ENCODE peak calls at places on chromosomes 16 and 17, in ten cellular contexts. One of them, this sample, is unnamed.

GRCh38 chr16:49424961-49425360 is 51.4 kb downstream of the C16orf78 start:
- DNase-seq in left ventricle myocardium inferior: no peak
- DNase-seq in RWPE2: peak; percentile 9
- DNase-seq in cardiac muscle cell: no peak
- DNase-seq in neural progenitor cell: no peak
- DNase-seq in colonic mucosa: no peak
- DNase-seq in fibroblast of lung: no peak
- DNase-seq in endothelial cell of umbilical vein: no peak
- DNase-seq in IMR-90: no peak
- DNase-seq in neuronal stem cell: no peak
- DNase-seq in this sample: no peak

GRCh38 chr16:86457621-86458456 is 52.5 kb upstream of the FOXF1 start:
- DNase-seq in fibroblast of lung: peak; percentile 95
- DNase-seq in neuronal stem cell: no peak
- DNase-seq in endothelial cell of umbilical vein: no peak
- DNase-seq in IMR-90: peak; percentile 99
- DNase-seq in RWPE2: no peak
- DNase-seq in left ventricle myocardium inferior: no peak
- DNase-seq in colonic mucosa: no peak
- DNase-seq in cardiac muscle cell: peak; percentile 18
- DNase-seq in neural progenitor cell: no peak
- DNase-seq in this sample: peak; percentile 99

GRCh38 chr17:69819316-69820087 is 255.5 kb upstream of the KCNJ16 start:
- DNase-seq in cardiac muscle cell: peak; percentile 11
- DNase-seq in RWPE2: no peak
- DNase-seq in left ventricle myocardium inferior: no peak
- DNase-seq in IMR-90: peak; percentile 67
- DNase-seq in endothelial cell of umbilical vein: no peak
- DNase-seq in fibroblast of lung: peak; percentile 82
- DNase-seq in colonic mucosa: no peak
- DNase-seq in neural progenitor cell: no peak
- DNase-seq in neuronal stem cell: no peak
- DNase-seq in this sample: peak; percentile 26

GRCh38 chr17:65677932-65678331 is 116.5 kb upstream of the AXIN2 start:
- DNase-seq in endothelial cell of umbilical vein: no peak
- DNase-seq in RWPE2: no peak
- DNase-seq in neuronal stem cell: no peak
- DNase-seq in cardiac muscle cell: no peak
- DNase-seq in left ventricle myocardium inferior: no peak
- DNase-seq in IMR-90: peak; percentile 29
- DNase-seq in colonic mucosa: no peak
- DNase-seq in fibroblast of lung: peak; percentile 59
- DNase-seq in neural progenitor cell: no peak
- DNase-seq in this sample: no peak

GRCh38 chr16:68351991-68352431 is 41.2 kb downstream of the PRMT7 start:
- DNase-seq in RWPE2: no peak
- DNase-seq in neural progenitor cell: no peak
- DNase-seq in neuronal stem cell: no peak
- DNase-seq in endothelial cell of umbilical vein: no peak
- DNase-seq in fibroblast of lung: no peak
- DNase-seq in cardiac muscle cell: no peak
- DNase-seq in IMR-90: no peak
- DNase-seq in colonic mucosa: peak; percentile 89
- DNase-seq in left ventricle myocardium inferior: no peak
- DNase-seq in this sample: no peak

GRCh38 chr17:79620207-79621038 is 9.6 kb upstream of the RBFOX3 start:
- DNase-seq in endothelial cell of umbilical vein: no peak
- DNase-seq in left ventricle myocardium inferior: peak; percentile 4
- DNase-seq in fibroblast of lung: no peak
- DNase-seq in neural progenitor cell: no peak
- DNase-seq in cardiac muscle cell: no peak
- DNase-seq in IMR-90: no peak
- DNase-seq in neuronal stem cell: no peak
- DNase-seq in RWPE2: peak; percentile 26
- DNase-seq in colonic mucosa: no peak
- DNase-seq in this sample: no peak

GRCh38 chr16:85534536-85535351 is 78.4 kb upstream of the GSE1 start:
- DNase-seq in endothelial cell of umbilical vein: no peak
- DNase-seq in left ventricle myocardium inferior: no peak
- DNase-seq in fibroblast of lung: no peak
- DNase-seq in neural progenitor cell: no peak
- DNase-seq in cardiac muscle cell: no peak
- DNase-seq in IMR-90: no peak
- DNase-seq in neuronal stem cell: no peak
- DNase-seq in RWPE2: no peak
- DNase-seq in colonic mucosa: no peak
- DNase-seq in this sample: no peak

GRCh38 chr17:29123111-29123510 is 57.1 kb downstream of the MYO18A start:
- DNase-seq in neuronal stem cell: no peak
- DNase-seq in cardiac muscle cell: no peak
- DNase-seq in colonic mucosa: no peak
- DNase-seq in IMR-90: no peak
- DNase-seq in left ventricle myocardium inferior: no peak
- DNase-seq in endothelial cell of umbilical vein: no peak
- DNase-seq in RWPE2: no peak
- DNase-seq in fibroblast of lung: no peak
- DNase-seq in neural progenitor cell: no peak
- DNase-seq in this sample: no peak

GRCh38 chr17:6704472-6705052 is 8.6 kb downstream of the SLC13A5 start:
- DNase-seq in fibroblast of lung: no peak
- DNase-seq in colonic mucosa: no peak
- DNase-seq in neuronal stem cell: no peak
- DNase-seq in left ventricle myocardium inferior: no peak
- DNase-seq in RWPE2: no peak
- DNase-seq in endothelial cell of umbilical vein: no peak
- DNase-seq in cardiac muscle cell: no peak
- DNase-seq in IMR-90: no peak
- DNase-seq in neural progenitor cell: no peak
- DNase-seq in this sample: no peak

GRCh38 chr17:80364091-80364691 is 50.8 kb upstream of the ENDOV start:
- DNase-seq in left ventricle myocardium inferior: no peak
- DNase-seq in RWPE2: peak; percentile 66
- DNase-seq in neural progenitor cell: peak; percentile 63
- DNase-seq in IMR-90: no peak
- DNase-seq in neuronal stem cell: peak; percentile 18
- DNase-seq in fibroblast of lung: no peak
- DNase-seq in endothelial cell of umbilical vein: no peak
- DNase-seq in cardiac muscle cell: peak; percentile 11
- DNase-seq in colonic mucosa: no peak
- DNase-seq in this sample: no peak

GRCh38 chr16:68902376-68903345 is 59.3 kb downstream of the TANGO6 start:
- DNase-seq in endothelial cell of umbilical vein: peak; percentile 77
- DNase-seq in neuronal stem cell: peak; percentile 55
- DNase-seq in left ventricle myocardium inferior: no peak
- DNase-seq in colonic mucosa: peak; percentile 70
- DNase-seq in cardiac muscle cell: peak; percentile 68
- DNase-seq in neural progenitor cell: peak; percentile 75
- DNase-seq in fibroblast of lung: peak; percentile 40
- DNase-seq in RWPE2: no peak
- DNase-seq in IMR-90: peak; percentile 63
- DNase-seq in this sample: no peak

GRCh38 chr16:48133455-48134226 is 22.2 kb downstream of the ABCC12 start:
- DNase-seq in IMR-90: no peak
- DNase-seq in cardiac muscle cell: no peak
- DNase-seq in endothelial cell of umbilical vein: no peak
- DNase-seq in colonic mucosa: no peak
- DNase-seq in left ventricle myocardium inferior: no peak
- DNase-seq in neural progenitor cell: no peak
- DNase-seq in fibroblast of lung: no peak
- DNase-seq in RWPE2: no peak
- DNase-seq in neuronal stem cell: no peak
- DNase-seq in this sample: no peak

GRCh38 chr17:920190-920589 is 59.4 kb downstream of the NXN start:
- DNase-seq in colonic mucosa: no peak
- DNase-seq in left ventricle myocardium inferior: no peak
- DNase-seq in neural progenitor cell: no peak
- DNase-seq in IMR-90: no peak
- DNase-seq in cardiac muscle cell: no peak
- DNase-seq in RWPE2: no peak
- DNase-seq in fibroblast of lung: no peak
- DNase-seq in neuronal stem cell: no peak
- DNase-seq in endothelial cell of umbilical vein: no peak
- DNase-seq in this sample: no peak
- H3K9me3 ChIP-seq in colonic mucosa: no peaks in the 10 kb centered on the region
- H3K9me3 ChIP-seq in left ventricle myocardium inferior: no peaks in the 10 kb centered on the region
- H3K9me3 ChIP-seq in neural progenitor cell: no peaks in the 10 kb centered on the region
- H3K9me3 ChIP-seq in IMR-90: no peaks in the 10 kb centered on the region
- H3K9me3 ChIP-seq in cardiac muscle cell: no peaks in the 10 kb centered on the region
- H3K9me3 ChIP-seq in RWPE2: no peaks in the 10 kb centered on the region
- H3K9me3 ChIP-seq in fibroblast of lung: no peaks in the 10 kb centered on the region
- H3K9me3 ChIP-seq in neuronal stem cell: peaks cover 50% of the 10 kb centered on the region
- H3K9me3 ChIP-seq in endothelial cell of umbilical vein: no peaks in the 10 kb centered on the region
- H3K9me3 ChIP-seq in this sample: no peaks in the 10 kb centered on the region

DNA sequence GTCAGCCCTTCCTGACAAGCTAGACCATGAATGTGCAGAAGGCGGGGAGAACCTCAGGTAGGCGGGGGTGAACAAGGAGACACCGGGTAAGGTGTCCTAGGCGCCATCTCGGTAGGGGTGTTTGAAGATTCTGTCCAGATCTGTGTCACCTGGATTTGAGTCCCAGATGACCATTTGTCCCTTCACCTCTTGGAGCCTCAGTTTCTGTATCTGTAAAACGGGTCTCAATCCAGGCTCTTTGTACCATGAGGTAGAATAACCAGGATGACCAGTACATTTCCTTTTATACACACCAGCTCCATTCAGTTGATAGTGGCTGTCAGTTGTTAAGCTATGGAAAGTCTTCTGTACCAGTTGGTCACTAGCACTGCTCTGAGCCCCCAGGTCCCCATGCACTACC is 86.7 kb downstream of the ABCC6 start:
- DNase-seq in cardiac muscle cell: no peak
- DNase-seq in colonic mucosa: no peak
- DNase-seq in IMR-90: no peak
- DNase-seq in fibroblast of lung: no peak
- DNase-seq in neural progenitor cell: no peak
- DNase-seq in endothelial cell of umbilical vein: no peak
- DNase-seq in neuronal stem cell: no peak
- DNase-seq in left ventricle myocardium inferior: no peak
- DNase-seq in RWPE2: no peak
- DNase-seq in this sample: no peak
- H3K36me3 ChIP-seq in cardiac muscle cell: peaks cover 13% of the 10 kb centered on the region
- H3K36me3 ChIP-seq in colonic mucosa: peaks cover 6% of the 10 kb centered on the region
- H3K36me3 ChIP-seq in IMR-90: peaks cover 91% of the 10 kb centered on the region
- H3K36me3 ChIP-seq in fibroblast of lung: peaks cover 41% of the 10 kb centered on the region
- H3K36me3 ChIP-seq in neural progenitor cell: no peaks in the 10 kb centered on the region
- H3K36me3 ChIP-seq in endothelial cell of umbilical vein: peaks cover 48% of the 10 kb centered on the region
- H3K36me3 ChIP-seq in neuronal stem cell: peaks cover 15% of the 10 kb centered on the region
- H3K36me3 ChIP-seq in left ventricle myocardium inferior: peaks cover 97% of the 10 kb centered on the region
- H3K36me3 ChIP-seq in RWPE2: peaks cover 85% of the 10 kb centered on the region
- H3K36me3 ChIP-seq in this sample: peaks cover 89% of the 10 kb centered on the region

GRCh38 chr17:21817791-21818364 is 125.6 kb downstream of the KCNJ18 start:
- DNase-seq in endothelial cell of umbilical vein: no peak
- DNase-seq in neuronal stem cell: no peak
- DNase-seq in cardiac muscle cell: no peak
- DNase-seq in colonic mucosa: no peak
- DNase-seq in RWPE2: no peak
- DNase-seq in neural progenitor cell: no peak
- DNase-seq in left ventricle myocardium inferior: no peak
- DNase-seq in fibroblast of lung: no peak
- DNase-seq in IMR-90: no peak
- DNase-seq in this sample: no peak
- H3K9me3 ChIP-seq in endothelial cell of umbilical vein: peaks cover 11% of the 10 kb centered on the region
- H3K9me3 ChIP-seq in neuronal stem cell: no peaks in the 10 kb centered on the region
- H3K9me3 ChIP-seq in cardiac muscle cell: peaks cover 12% of the 10 kb centered on the region
- H3K9me3 ChIP-seq in colonic mucosa: no peaks in the 10 kb centered on the region
- H3K9me3 ChIP-seq in RWPE2: peaks cover 8% of the 10 kb centered on the region
- H3K9me3 ChIP-seq in neural progenitor cell: peaks cover 76% of the 10 kb centered on the region
- H3K9me3 ChIP-seq in left ventricle myocardium inferior: peaks cover 4% of the 10 kb centered on the region
- H3K9me3 ChIP-seq in fibroblast of lung: no peaks in the 10 kb centered on the region
- H3K9me3 ChIP-seq in IMR-90: peaks cover 28% of the 10 kb centered on the region
- H3K9me3 ChIP-seq in this sample: no peaks in the 10 kb centered on the region

DNA sequence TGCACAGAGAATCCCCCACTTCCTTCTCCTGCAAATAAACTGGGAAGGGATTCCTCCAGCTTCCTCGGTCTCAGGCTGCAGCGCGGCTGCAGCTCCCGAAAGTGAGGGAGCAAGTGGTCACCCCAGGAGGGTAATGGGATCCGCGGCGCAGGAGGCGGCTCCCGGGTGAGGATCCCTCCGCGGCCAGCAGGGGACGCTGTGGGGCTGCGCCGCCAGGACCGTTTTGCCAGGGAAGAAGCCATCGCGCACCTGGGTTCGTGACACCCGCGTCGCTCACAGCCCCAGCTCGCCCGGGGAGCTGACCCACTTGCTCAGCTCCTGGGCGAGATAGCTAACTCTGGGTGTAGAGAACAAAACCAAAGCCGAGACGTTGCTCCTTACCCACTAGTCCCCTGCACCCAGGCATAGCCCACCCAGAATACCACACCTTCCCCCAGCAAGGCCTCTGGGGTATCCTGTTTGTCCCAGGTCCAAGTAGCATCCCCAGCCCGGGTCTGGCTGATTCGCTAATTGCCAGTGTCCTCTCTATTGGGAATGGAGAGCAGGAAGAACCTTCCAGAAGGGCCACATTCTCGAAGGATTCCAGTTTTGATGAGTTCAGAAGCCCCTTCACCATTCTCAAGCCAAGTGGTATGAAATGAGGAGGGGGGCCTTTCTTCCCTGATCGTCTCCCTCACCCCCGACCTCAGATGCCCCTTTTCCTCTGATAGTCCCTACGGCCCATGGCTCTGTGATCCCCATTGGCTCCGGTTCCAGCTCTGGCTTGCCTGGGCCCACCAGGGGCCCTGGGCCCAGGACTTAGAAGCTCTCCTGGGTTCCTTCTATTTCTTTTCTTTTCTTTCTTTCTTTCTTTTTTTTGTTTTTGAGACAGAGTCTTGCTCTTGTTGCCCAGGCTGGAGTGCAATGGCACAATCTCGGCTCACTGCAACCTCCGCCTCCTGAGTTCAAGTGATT is 14.1 kb downstream of the CYGB start:
- DNase-seq in endothelial cell of umbilical vein: peak; percentile 60
- DNase-seq in cardiac muscle cell: peak; percentile 62
- DNase-seq in colonic mucosa: peak; percentile 79
- DNase-seq in fibroblast of lung: peak; percentile 30
- DNase-seq in RWPE2: no peak
- DNase-seq in IMR-90: peak; percentile 50
- DNase-seq in neural progenitor cell: peak; percentile 86
- DNase-seq in neuronal stem cell: peak; percentile 74
- DNase-seq in left ventricle myocardium inferior: peak; percentile 78
- DNase-seq in this sample: peak; percentile 67
- H3K36me3 ChIP-seq in endothelial cell of umbilical vein: no peaks in the 10 kb centered on the region
- H3K36me3 ChIP-seq in cardiac muscle cell: no peaks in the 10 kb centered on the region
- H3K36me3 ChIP-seq in colonic mucosa: no peaks in the 10 kb centered on the region
- H3K36me3 ChIP-seq in fibroblast of lung: no peaks in the 10 kb centered on the region
- H3K36me3 ChIP-seq in RWPE2: no peaks in the 10 kb centered on the region
- H3K36me3 ChIP-seq in IMR-90: no peaks in the 10 kb centered on the region
- H3K36me3 ChIP-seq in neural progenitor cell: no peaks in the 10 kb centered on the region
- H3K36me3 ChIP-seq in neuronal stem cell: no peaks in the 10 kb centered on the region
- H3K36me3 ChIP-seq in left ventricle myocardium inferior: no peaks in the 10 kb centered on the region
- H3K36me3 ChIP-seq in this sample: peaks cover 2% of the 10 kb centered on the region